ENCODE peak calls at places on chromosomes 2 and 18, in five cellular contexts. U is right atrium auricular region, Y is IMR-90, S is ovary, Q is spleen. T is an unnamed sample.

GRCh38 chr2:46704593-46704992 is 211.0 kb downstream of the MCFD2 start:
- DNase-seq in U (no peak), Y (no peak), S (no peak), Q (no peak), T (no peak)

GRCh38 chr18:12282436-12283039 is 25.5 kb upstream of the TUBB6 start:
- DNase-seq in U (no peak), Y (peak; percentile 93), S (no peak), Q (no peak), T (peak; percentile 86)

GRCh38 chr2:129903586-129904425 is 75.7 kb upstream of the RAB6C start:
- DNase-seq in U (peak; percentile 52), Y (no peak), S (no peak), Q (no peak), T (no peak)

GRCh38 chr2:46400041-46400440 is 79.3 kb upstream of the TMEM247 start:
- DNase-seq in U (no peak), Y (no peak), S (no peak), Q (no peak), T (no peak)

GRCh38 chr18:13375302-13376255 is 157.0 kb downstream of the LDLRAD4 start:
- DNase-seq in U (peak; percentile 93), Y (peak; percentile 91), S (peak; percentile 35), Q (no peak), T (peak; percentile 96)

GRCh38 chr18:55651236-55651635 is 63.2 kb upstream of the TCF4 start:
- DNase-seq in U (no peak), Y (no peak), S (no peak), Q (no peak), T (no peak)

GRCh38 chr2:169129703-169130243 is 60.4 kb downstream of the DHRS9 start:
- DNase-seq in U (no peak), Y (no peak), S (no peak), Q (no peak), T (no peak)

GRCh38 chr2:29063646-29064372 is 10.5 kb downstream of the PCARE start:
- DNase-seq in U (no peak), Y (peak; percentile 68), S (no peak), Q (no peak), T (peak; percentile 83)

GRCh38 chr2:150357770-150358467 is 129.5 kb downstream of the RND3 start:
- DNase-seq in U (no peak), Y (peak; percentile 15), S (no peak), Q (no peak), T (peak; percentile 37)

GRCh38 chr2:42227491-42227890 is 58.3 kb downstream of the EML4 start:
- DNase-seq in U (no peak), Y (no peak), S (no peak), Q (no peak), T (no peak)

GRCh38 chr18:79766308-79766707 is 31.4 kb upstream of the KCNG2 start:
- DNase-seq in U (no peak), Y (no peak), S (no peak), Q (peak; percentile 53), T (no peak)

GRCh38 chr2:219997341-219997851 is 370.0 kb downstream of the SLC4A3 start:
- DNase-seq in U (no peak), Y (peak; percentile 29), S (peak; percentile 82), Q (no peak), T (peak; percentile 70)

GRCh38 chr18:79991494-79991893 is 3.1 kb upstream of the TXNL4A start:
- DNase-seq in U (no peak), Y (no peak), S (no peak), Q (no peak), T (no peak)

GRCh38 chr2:208025814-208026184 is 472 bp upstream of the PLEKHM3 start:
- DNase-seq in U (no peak), Y (no peak), S (peak; percentile 31), Q (peak; percentile 78), T (peak; percentile 23)

GRCh38 chr18:74935411-74935810 is 273.5 kb downstream of the PTGR3 start:
- DNase-seq in U (no peak), Y (no peak), S (no peak), Q (no peak), T (no peak)

GRCh38 chr18:57466745-57467144 is 31.6 kb downstream of the ONECUT2 start:
- DNase-seq in U (no peak), Y (no peak), S (no peak), Q (no peak), T (peak; percentile 1)

GRCh38 chr2:182977463-182977862 is 60.8 kb downstream of the NCKAP1 start:
- DNase-seq in U (no peak), Y (no peak), S (no peak), Q (no peak), T (no peak)

GRCh38 chr2:83915381-83915780 is 543.7 kb downstream of the SUCLG1 start:
- DNase-seq in U (no peak), Y (no peak), S (no peak), Q (no peak), T (no peak)

GRCh38 chr2:240820607-240821428 is 799 bp upstream of the KIF1A start:
- DNase-seq in U (no peak), Y (no peak), S (no peak), Q (peak; percentile 64), T (no peak)

GRCh38 chr18:4203525-4203924 is 251.6 kb downstream of the DLGAP1 start:
- DNase-seq in U (no peak), Y (no peak), S (no peak), Q (no peak), T (no peak)

GRCh38 chr2:215439980-215440512 is 4.2 kb upstream of the FN1 start:
- DNase-seq in U (no peak), Y (no peak), S (no peak), Q (no peak), T (no peak)

GRCh38 chr2:177344316-177344715 is 48.3 kb upstream of the AGPS start:
- DNase-seq in U (no peak), Y (no peak), S (no peak), Q (no peak), T (no peak)
- TF ChIP-seq CTCF in U (no peak), Y (no peak), S (no peak), Q (no peak), T (no peak)

DNA sequence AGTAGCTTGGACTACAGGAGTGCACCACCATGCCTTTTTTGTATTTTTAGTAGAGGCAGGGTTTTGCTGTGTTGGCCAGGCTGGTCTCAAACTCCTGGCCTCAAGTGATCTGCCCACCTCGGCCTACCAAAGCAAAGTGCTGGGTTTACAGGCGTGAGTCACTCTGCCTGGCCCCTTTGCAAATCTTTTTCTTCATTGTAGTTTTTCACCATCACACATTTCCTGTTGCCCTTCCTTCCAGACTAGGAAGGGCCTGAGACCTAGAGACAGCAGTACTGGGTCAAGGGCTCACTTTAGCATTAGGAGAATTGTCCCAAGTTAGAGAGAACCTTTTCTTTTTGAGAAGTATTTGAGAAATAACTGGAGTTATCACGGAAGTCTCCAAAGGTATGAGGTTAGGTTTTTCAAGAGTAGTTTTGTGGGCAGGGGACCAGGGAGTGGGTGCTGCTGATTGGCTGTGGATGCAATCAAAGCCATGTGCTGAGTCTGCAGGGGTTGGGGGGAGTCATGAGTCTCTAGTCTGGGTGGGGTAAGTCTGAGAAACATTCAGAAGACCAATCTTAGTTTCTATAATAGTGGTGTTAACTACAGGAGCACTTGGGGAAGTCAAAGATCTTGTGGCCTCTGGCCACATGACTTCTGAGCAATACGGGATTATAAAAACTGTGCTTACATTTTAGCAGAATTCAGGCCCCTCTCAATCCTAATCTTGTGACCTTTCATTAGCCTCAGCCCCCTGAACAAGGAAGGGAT is 23.7 kb downstream of the B3GNT2 start:
- DNase-seq in U (no peak), Y (no peak), S (no peak), Q (no peak), T (no peak)
- H3K4me3 ChIP-seq in U (no peak overlapping the region), Y (no peak overlapping the region), S (no peak overlapping the region), Q (no peak overlapping the region), T (no peak overlapping the region)

DNA sequence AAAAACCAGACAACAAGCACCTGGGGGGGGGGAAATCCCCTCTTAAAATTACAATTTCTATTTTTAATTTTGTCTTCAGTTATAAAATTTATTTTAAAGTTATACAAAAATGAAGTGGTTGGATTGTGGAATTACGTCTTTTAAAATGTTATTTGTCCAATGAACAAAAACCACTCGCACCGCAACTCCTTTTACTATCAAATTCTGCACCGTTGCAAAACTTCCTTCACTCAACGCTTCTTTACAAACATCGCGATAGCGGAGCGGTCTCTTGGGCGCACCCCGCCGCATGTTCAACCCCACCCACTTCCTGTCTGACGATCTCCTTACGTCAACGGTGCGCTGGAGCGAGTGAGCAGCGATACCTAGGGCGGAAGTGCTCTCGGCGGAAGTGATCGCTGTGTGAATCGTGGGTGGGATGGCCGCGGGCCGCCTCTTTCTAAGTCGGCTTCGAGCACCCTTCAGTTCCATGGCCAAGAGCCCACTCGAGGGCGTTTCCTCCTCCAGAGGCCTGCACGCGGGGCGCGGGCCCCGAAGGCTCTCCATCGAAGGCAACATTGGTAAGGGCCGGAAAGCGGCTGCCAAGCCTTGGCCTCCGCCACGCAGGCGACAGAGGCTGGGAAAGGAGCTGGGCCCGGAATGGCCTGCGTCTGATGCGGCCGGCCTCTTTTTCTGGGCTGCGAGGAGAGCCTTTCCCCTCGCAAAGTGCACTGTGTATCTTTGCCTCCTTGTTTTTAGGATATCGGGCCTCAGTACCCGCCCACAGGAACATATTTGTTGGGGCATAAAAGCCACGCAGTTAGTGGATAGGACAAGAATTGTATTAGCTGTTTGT is at the start of gene DGUOK:
- DNase-seq in U (peak; percentile 99), Y (peak; percentile 100), S (peak; percentile 97), Q (peak; percentile 99), T (peak; percentile 100)
- TF ChIP-seq CTCF in U (peak; percentile 13), Y (no peak), S (no peak), Q (no peak), T (no peak)

GRCh38 chr18:76522104-76522503 is 27.1 kb upstream of the ZNF516 start:
- DNase-seq in U (no peak), Y (no peak), S (peak; percentile 73), Q (peak; percentile 59), T (no peak)
- H3K4me3 ChIP-seq in U (no peak overlapping the region), Y (no peak overlapping the region), S (no peak overlapping the region), Q (no peak overlapping the region), T (no peak overlapping the region)

GRCh38 chr2:79272616-79273015 is 113.1 kb upstream of the REG3A start:
- DNase-seq in U (no peak), Y (no peak), S (no peak), Q (no peak), T (no peak)

GRCh38 chr2:79271456-79271855 is 111.9 kb upstream of the REG3A start:
- DNase-seq in U (no peak), Y (no peak), S (no peak), Q (no peak), T (no peak)

GRCh38 chr2:79275863-79276262 is 116.3 kb upstream of the REG3A start:
- DNase-seq in U (no peak), Y (no peak), S (no peak), Q (no peak), T (no peak)

GRCh38 chr2:79275197-79275596 is 115.6 kb upstream of the REG3A start:
- DNase-seq in U (no peak), Y (no peak), S (no peak), Q (no peak), T (no peak)
- TF ChIP-seq CTCF in U (no peak), Y (no peak), S (no peak), Q (no peak), T (no peak)

GRCh38 chr2:85893428-85894258 is 4.9 kb upstream of the ST3GAL5 start:
- DNase-seq in U (no peak), Y (peak; percentile 87), S (no peak), Q (no peak), T (peak; percentile 59)
- H3K4me3 ChIP-seq in U (no peak overlapping the region), Y (no peak overlapping the region), S (no peak overlapping the region), Q (no peak overlapping the region), T (no peak overlapping the region)